ENCODE peak calls at places on chromosome 13, in five cellular contexts. P, A, R, U and F are unnamed samples.

GRCh38 chr13:34675626-34676025 is 266.4 kb upstream of the NBEA start:
- DNase-seq in P (peak; percentile 19), A (no peak), U (no peak), R (no peak), F (no peak)

GRCh38 chr13:105538346-105538745 is 997.1 kb downstream of the EFNB2 start:
- DNase-seq in U (no peak), P (peak; percentile 24), R (no peak), A (no peak), F (no peak)

GRCh38 chr13:114064516-114065140 is 67.8 kb downstream of the RASA3 start:
- DNase-seq in U (peak; percentile 54), R (no peak), P (peak; percentile 38), A (peak; percentile 20), F (no peak)

GRCh38 chr13:101690871-101691270 is 238.4 kb downstream of the ITGBL1 start:
- DNase-seq in A (no peak), R (no peak), U (no peak), P (no peak), F (no peak)

GRCh38 chr13:61414686-61415664 is 674 bp downstream of the PCDH20 start:
- DNase-seq in P (peak; percentile 91), R (peak; percentile 58), A (peak; percentile 73), U (no peak), F (peak; percentile 85)

GRCh38 chr13:94702181-94703041 is 9.9 kb downstream of the SOX21 start:
- DNase-seq in A (no peak), U (no peak), R (no peak), P (no peak), F (no peak)

GRCh38 chr13:111262715-111263114 is 57.7 kb upstream of the TEX29 start:
- DNase-seq in A (no peak), R (no peak), U (no peak), P (no peak), F (no peak)

GRCh38 chr13:63393112-63393511 is 1977.5 kb upstream of the PCDH20 start:
- DNase-seq in A (no peak), P (no peak), U (no peak), R (no peak), F (no peak)

GRCh38 chr13:110390572-110390971 is 83.5 kb downstream of the COL4A2 start:
- DNase-seq in A (peak; percentile 89), U (no peak), P (peak; percentile 70), R (no peak), F (peak; percentile 88)

GRCh38 chr13:91375119-91375729 is 23.2 kb upstream of the GPC5 start:
- DNase-seq in A (peak; percentile 19), R (no peak), P (peak; percentile 26), U (peak; percentile 70), F (no peak)

GRCh38 chr13:28817204-28817603 is 2.9 kb upstream of the MTUS2 start:
- DNase-seq in R (no peak), U (no peak), P (no peak), A (no peak), F (no peak)

GRCh38 chr13:64471916-64472315 is 2758.2 kb downstream of the PCDH9 start:
- DNase-seq in U (no peak), P (peak; percentile 18), A (peak; percentile 48), R (no peak), F (peak; percentile 42)